ENCODE peak calls at places on chromosomes 11 and 22, in six cellular contexts. One of them, this sample, is unnamed. For H3K4me1, the result is how much of the 10 kb centered on the place peaks cover.

GRCh38 chr11:81772161-81772560 is 961.5 kb downstream of the FAM181B start:
- DNase-seq in thoracic aorta: no peak
- DNase-seq in colonic mucosa: no peak
- DNase-seq in ovary: no peak
- DNase-seq in heart left ventricle: no peak
- DNase-seq in GM23248: peak
- DNase-seq in this sample: no peak

GRCh38 chr11:11620966-11621880 is 582 bp downstream of the GALNT18 start:
- DNase-seq in colonic mucosa: peak
- DNase-seq in heart left ventricle: no peak
- DNase-seq in thoracic aorta: no peak
- DNase-seq in ovary: peak
- DNase-seq in GM23248: peak
- DNase-seq in this sample: no peak

GRCh38 chr11:27599217-27599616 is 92.6 kb upstream of the LIN7C start:
- DNase-seq in GM23248: no peak
- DNase-seq in thoracic aorta: no peak
- DNase-seq in ovary: no peak
- DNase-seq in colonic mucosa: no peak
- DNase-seq in heart left ventricle: no peak
- DNase-seq in this sample: no peak

GRCh38 chr11:61913699-61914395 is 3.5 kb downstream of the RAB3IL1 start:
- DNase-seq in heart left ventricle: no peak
- DNase-seq in thoracic aorta: no peak
- DNase-seq in GM23248: no peak
- DNase-seq in ovary: no peak
- DNase-seq in colonic mucosa: peak
- DNase-seq in this sample: peak

GRCh38 chr11:96337541-96338530 is 5.2 kb downstream of the MAML2 start:
- DNase-seq in GM23248: peak
- DNase-seq in colonic mucosa: peak
- DNase-seq in heart left ventricle: no peak
- DNase-seq in ovary: no peak
- DNase-seq in thoracic aorta: no peak
- DNase-seq in this sample: no peak

GRCh38 chr11:35157814-35158213 is 18.8 kb downstream of the CD44 start:
- DNase-seq in thoracic aorta: no peak
- DNase-seq in GM23248: no peak
- DNase-seq in colonic mucosa: no peak
- DNase-seq in ovary: no peak
- DNase-seq in heart left ventricle: no peak
- DNase-seq in this sample: no peak

GRCh38 chr11:118312328-118312727 is 7.8 kb downstream of the CD3E start:
- DNase-seq in heart left ventricle: no peak
- DNase-seq in colonic mucosa: no peak
- DNase-seq in thoracic aorta: no peak
- DNase-seq in ovary: no peak
- DNase-seq in GM23248: no peak
- DNase-seq in this sample: no peak

GRCh38 chr11:83249972-83250593 is 36.1 kb downstream of the CCDC90B start:
- DNase-seq in colonic mucosa: no peak
- DNase-seq in GM23248: peak
- DNase-seq in thoracic aorta: no peak
- DNase-seq in heart left ventricle: no peak
- DNase-seq in ovary: no peak
- DNase-seq in this sample: no peak

GRCh38 chr11:61907282-61907681 is 10.1 kb downstream of the RAB3IL1 start:
- DNase-seq in colonic mucosa: no peak
- DNase-seq in thoracic aorta: no peak
- DNase-seq in heart left ventricle: peak
- DNase-seq in GM23248: no peak
- DNase-seq in ovary: peak
- DNase-seq in this sample: no peak

GRCh38 chr11:33894402-33894754 is 2.5 kb upstream of the LMO2 start:
- DNase-seq in thoracic aorta: no peak
- DNase-seq in GM23248: no peak
- DNase-seq in ovary: no peak
- DNase-seq in heart left ventricle: no peak
- DNase-seq in colonic mucosa: no peak
- DNase-seq in this sample: no peak
- H3K27ac ChIP-seq in thoracic aorta: no peak
- H3K27ac ChIP-seq in GM23248: no peak
- H3K27ac ChIP-seq in ovary: no peak
- H3K27ac ChIP-seq in heart left ventricle: no peak
- H3K27ac ChIP-seq in colonic mucosa: peak
- H3K27ac ChIP-seq in this sample: no peak

DNA sequence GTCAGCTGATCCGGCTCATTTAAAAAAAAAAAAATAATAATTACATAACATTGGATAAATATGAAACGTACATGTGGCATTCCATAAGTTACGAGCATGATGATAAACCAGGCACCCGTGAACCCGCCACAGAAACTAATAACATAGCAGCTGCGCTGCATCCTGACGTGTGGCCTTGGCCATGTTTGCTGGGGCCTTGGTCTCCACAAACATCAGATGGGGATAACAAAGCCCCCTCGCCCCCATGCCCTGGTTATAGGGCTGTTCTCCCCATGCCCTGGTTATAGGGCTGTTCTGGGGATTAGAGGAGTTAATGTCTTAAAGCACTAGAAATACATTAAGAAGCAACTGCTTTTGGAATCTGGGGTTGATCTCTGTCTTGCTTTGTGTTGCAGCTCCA is 36.7 kb downstream of the FLRT1 start:
- DNase-seq in ovary: no peak
- DNase-seq in colonic mucosa: no peak
- DNase-seq in heart left ventricle: no peak
- DNase-seq in thoracic aorta: no peak
- DNase-seq in GM23248: no peak
- DNase-seq in this sample: no peak
- H3K4me1 ChIP-seq in ovary: under half
- H3K4me1 ChIP-seq in colonic mucosa: under half
- H3K4me1 ChIP-seq in heart left ventricle: half or more
- H3K4me1 ChIP-seq in thoracic aorta: under half
- H3K4me1 ChIP-seq in GM23248: under half
- H3K4me1 ChIP-seq in this sample: under half

GRCh38 chr22:22196833-22197477 is 47.6 kb upstream of the VPREB1 start:
- DNase-seq in colonic mucosa: no peak
- DNase-seq in thoracic aorta: no peak
- DNase-seq in ovary: no peak
- DNase-seq in GM23248: no peak
- DNase-seq in heart left ventricle: no peak
- DNase-seq in this sample: no peak

GRCh38 chr22:22196018-22196533 is 48.5 kb upstream of the VPREB1 start:
- DNase-seq in GM23248: no peak
- DNase-seq in ovary: no peak
- DNase-seq in thoracic aorta: no peak
- DNase-seq in heart left ventricle: no peak
- DNase-seq in colonic mucosa: no peak
- DNase-seq in this sample: no peak

GRCh38 chr22:22193923-22194322 is 50.7 kb upstream of the VPREB1 start:
- DNase-seq in heart left ventricle: no peak
- DNase-seq in GM23248: no peak
- DNase-seq in ovary: no peak
- DNase-seq in colonic mucosa: no peak
- DNase-seq in thoracic aorta: no peak
- DNase-seq in this sample: no peak

GRCh38 chr22:22194931-22195264 is 49.7 kb upstream of the VPREB1 start:
- DNase-seq in colonic mucosa: no peak
- DNase-seq in ovary: no peak
- DNase-seq in GM23248: no peak
- DNase-seq in heart left ventricle: no peak
- DNase-seq in thoracic aorta: no peak
- DNase-seq in this sample: no peak

GRCh38 chr22:22195265-22196017 is 49.1 kb upstream of the VPREB1 start:
- DNase-seq in heart left ventricle: peak
- DNase-seq in ovary: no peak
- DNase-seq in thoracic aorta: no peak
- DNase-seq in GM23248: peak
- DNase-seq in colonic mucosa: peak
- DNase-seq in this sample: no peak
- H3K27ac ChIP-seq in heart left ventricle: no peak
- H3K27ac ChIP-seq in ovary: no peak
- H3K27ac ChIP-seq in thoracic aorta: no peak
- H3K27ac ChIP-seq in GM23248: no peak
- H3K27ac ChIP-seq in colonic mucosa: no peak
- H3K27ac ChIP-seq in this sample: no peak

GRCh38 chr22:24145446-24146189 is 35.7 kb upstream of the SUSD2 start:
- DNase-seq in colonic mucosa: no peak
- DNase-seq in ovary: no peak
- DNase-seq in GM23248: no peak
- DNase-seq in heart left ventricle: no peak
- DNase-seq in thoracic aorta: no peak
- DNase-seq in this sample: no peak
- H3K4me1 ChIP-seq in colonic mucosa: under half
- H3K4me1 ChIP-seq in ovary: under half
- H3K4me1 ChIP-seq in GM23248: under half
- H3K4me1 ChIP-seq in heart left ventricle: half or more
- H3K4me1 ChIP-seq in thoracic aorta: half or more
- H3K4me1 ChIP-seq in this sample: under half

GRCh38 chr22:49687333-49687732 is 140.3 kb downstream of the BRD1 start:
- DNase-seq in thoracic aorta: no peak
- DNase-seq in heart left ventricle: no peak
- DNase-seq in ovary: no peak
- DNase-seq in GM23248: no peak
- DNase-seq in colonic mucosa: no peak
- DNase-seq in this sample: peak
- H3K27ac ChIP-seq in thoracic aorta: no peak
- H3K27ac ChIP-seq in heart left ventricle: no peak
- H3K27ac ChIP-seq in ovary: no peak
- H3K27ac ChIP-seq in GM23248: no peak
- H3K27ac ChIP-seq in colonic mucosa: no peak
- H3K27ac ChIP-seq in this sample: no peak

GRCh38 chr22:36326178-36327161 is 61.3 kb downstream of the MYH9 start:
- DNase-seq in ovary: no peak
- DNase-seq in colonic mucosa: no peak
- DNase-seq in thoracic aorta: no peak
- DNase-seq in heart left ventricle: no peak
- DNase-seq in GM23248: no peak
- DNase-seq in this sample: no peak
- H3K4me1 ChIP-seq in ovary: under half
- H3K4me1 ChIP-seq in colonic mucosa: under half
- H3K4me1 ChIP-seq in thoracic aorta: half or more
- H3K4me1 ChIP-seq in heart left ventricle: half or more
- H3K4me1 ChIP-seq in GM23248: half or more
- H3K4me1 ChIP-seq in this sample: half or more

This sample was measured in ascending aorta.